ENCODE peak calls at places on chromosomes 3 and 15, in six cellular contexts. One of them, this sample, is unnamed.

GRCh38 chr15:99306694-99307338 is 55.5 kb downstream of the LRRC28 start:
- DNase-seq in gastrocnemius medialis: peak; percentile 73
- DNase-seq in foreskin fibroblast: no peak
- DNase-seq in colonic mucosa: no peak
- DNase-seq in BJ: no peak
- DNase-seq in transverse colon: no peak
- DNase-seq in this sample: no peak

GRCh38 chr3:193174137-193174536 is 66.9 kb upstream of the PLAAT1 start:
- DNase-seq in gastrocnemius medialis: no peak
- DNase-seq in BJ: no peak
- DNase-seq in transverse colon: no peak
- DNase-seq in colonic mucosa: no peak
- DNase-seq in foreskin fibroblast: no peak
- DNase-seq in this sample: no peak

GRCh38 chr3:14847613-14848541 is 29.1 kb downstream of the FGD5 start:
- DNase-seq in transverse colon: peak; percentile 78
- DNase-seq in foreskin fibroblast: no peak
- DNase-seq in colonic mucosa: peak; percentile 81
- DNase-seq in gastrocnemius medialis: peak; percentile 66
- DNase-seq in BJ: no peak
- DNase-seq in this sample: no peak

GRCh38 chr3:80559701-80560100 is 791.9 kb upstream of the ROBO1 start:
- DNase-seq in foreskin fibroblast: no peak
- DNase-seq in transverse colon: no peak
- DNase-seq in gastrocnemius medialis: no peak
- DNase-seq in BJ: no peak
- DNase-seq in colonic mucosa: no peak
- DNase-seq in this sample: no peak

GRCh38 chr3:48564022-48564421 is 441 bp upstream of the UCN2 start:
- DNase-seq in transverse colon: peak; percentile 37
- DNase-seq in colonic mucosa: peak; percentile 32
- DNase-seq in gastrocnemius medialis: peak; percentile 34
- DNase-seq in foreskin fibroblast: peak; percentile 90
- DNase-seq in BJ: no peak
- DNase-seq in this sample: peak; percentile 99

GRCh38 chr15:35289029-35289617 is 204.0 kb upstream of the NANOGP8 start:
- DNase-seq in BJ: no peak
- DNase-seq in gastrocnemius medialis: no peak
- DNase-seq in foreskin fibroblast: peak; percentile 81
- DNase-seq in colonic mucosa: no peak
- DNase-seq in transverse colon: no peak
- DNase-seq in this sample: no peak

GRCh38 chr3:190497809-190498208 is 16.1 kb upstream of the IL1RAP start:
- DNase-seq in gastrocnemius medialis: peak; percentile 14
- DNase-seq in transverse colon: no peak
- DNase-seq in colonic mucosa: no peak
- DNase-seq in BJ: no peak
- DNase-seq in foreskin fibroblast: peak; percentile 29
- DNase-seq in this sample: no peak

GRCh38 chr3:172530101-172530561 is 6.9 kb upstream of the TNFSF10 start:
- DNase-seq in gastrocnemius medialis: no peak
- DNase-seq in BJ: no peak
- DNase-seq in transverse colon: no peak
- DNase-seq in foreskin fibroblast: no peak
- DNase-seq in colonic mucosa: no peak
- DNase-seq in this sample: no peak

GRCh38 chr15:62445244-62445643 is 280.2 kb upstream of the C2CD4B start:
- DNase-seq in BJ: no peak
- DNase-seq in foreskin fibroblast: peak; percentile 66
- DNase-seq in gastrocnemius medialis: no peak
- DNase-seq in colonic mucosa: no peak
- DNase-seq in transverse colon: no peak
- DNase-seq in this sample: no peak

GRCh38 chr15:43920201-43920600 is 93.4 kb downstream of the WDR76 start:
- DNase-seq in colonic mucosa: no peak
- DNase-seq in foreskin fibroblast: no peak
- DNase-seq in gastrocnemius medialis: no peak
- DNase-seq in BJ: no peak
- DNase-seq in transverse colon: no peak
- DNase-seq in this sample: no peak

GRCh38 chr3:15983232-15983631 is 185.5 kb upstream of the ANKRD28 start:
- DNase-seq in colonic mucosa: no peak
- DNase-seq in transverse colon: no peak
- DNase-seq in gastrocnemius medialis: peak; percentile 55
- DNase-seq in BJ: peak; percentile 72
- DNase-seq in foreskin fibroblast: peak; percentile 96
- DNase-seq in this sample: no peak

GRCh38 chr15:89307791-89308190 is 26.8 kb downstream of the POLG start:
- DNase-seq in transverse colon: no peak
- DNase-seq in gastrocnemius medialis: no peak
- DNase-seq in colonic mucosa: no peak
- DNase-seq in foreskin fibroblast: peak; percentile 81
- DNase-seq in BJ: no peak
- DNase-seq in this sample: no peak

GRCh38 chr3:122668930-122669730 is 11.5 kb upstream of the PARP14 start:
- DNase-seq in colonic mucosa: peak; percentile 24
- DNase-seq in transverse colon: no peak
- DNase-seq in BJ: no peak
- DNase-seq in foreskin fibroblast: peak; percentile 82
- DNase-seq in gastrocnemius medialis: no peak
- DNase-seq in this sample: no peak

GRCh38 chr3:25621087-25621486 is 43.6 kb downstream of the TOP2B start:
- DNase-seq in transverse colon: no peak
- DNase-seq in BJ: no peak
- DNase-seq in colonic mucosa: no peak
- DNase-seq in gastrocnemius medialis: no peak
- DNase-seq in foreskin fibroblast: no peak
- DNase-seq in this sample: no peak

GRCh38 chr15:74962219-74962618 is 5.6 kb upstream of the RPP25 start:
- DNase-seq in transverse colon: no peak
- DNase-seq in gastrocnemius medialis: no peak
- DNase-seq in colonic mucosa: no peak
- DNase-seq in BJ: no peak
- DNase-seq in foreskin fibroblast: no peak
- DNase-seq in this sample: no peak

DNA sequence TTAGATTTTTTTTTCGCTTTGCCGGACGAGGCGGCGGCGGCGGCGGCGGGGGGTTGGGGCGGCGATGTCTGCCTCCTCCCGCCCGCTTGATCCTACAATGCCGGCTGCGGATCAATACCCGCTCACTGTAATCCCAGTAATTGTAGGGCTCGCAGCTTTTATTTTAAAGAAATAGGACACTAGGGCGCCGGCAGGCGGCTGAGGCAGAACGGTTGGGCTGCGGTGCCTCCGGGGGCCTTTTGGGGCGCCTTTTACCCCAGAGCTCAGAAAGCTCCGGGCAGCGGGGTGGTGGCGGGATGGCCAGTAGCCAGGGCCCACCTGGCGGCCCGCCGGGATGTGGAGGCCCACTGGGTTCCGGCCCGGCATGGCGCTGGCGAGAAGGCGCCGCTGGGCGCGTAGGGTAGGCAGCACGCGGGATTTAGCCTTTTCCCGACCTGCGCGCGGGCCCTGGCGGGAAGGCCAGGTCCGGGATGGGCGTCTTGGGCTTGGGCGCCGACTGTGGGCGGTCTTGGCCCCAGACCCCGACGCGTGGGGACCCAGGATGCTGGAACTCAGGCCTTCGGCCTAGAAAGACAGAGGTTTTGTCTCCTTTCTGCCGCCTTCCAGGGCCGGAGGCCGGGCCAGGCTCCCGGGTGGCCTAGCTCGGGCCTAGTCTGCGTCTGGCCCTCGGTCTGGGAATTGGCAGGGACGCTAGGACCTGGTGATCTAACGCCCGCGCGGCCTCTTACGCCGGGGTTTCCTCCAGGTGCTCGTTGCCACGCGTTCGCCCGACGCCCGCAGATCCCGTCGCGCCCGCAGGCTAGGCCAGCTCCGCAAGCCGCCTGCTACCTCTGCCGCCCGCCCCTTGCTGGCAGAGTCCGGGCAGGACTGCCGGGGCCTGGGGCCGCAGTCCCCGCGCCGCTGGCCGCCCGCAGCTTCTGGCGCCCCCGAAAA is 15.5 kb upstream of the ONECUT1 start:
- DNase-seq in transverse colon: no peak
- DNase-seq in BJ: no peak
- DNase-seq in gastrocnemius medialis: no peak
- DNase-seq in colonic mucosa: no peak
- DNase-seq in foreskin fibroblast: peak; percentile 43
- DNase-seq in this sample: no peak
- TF ChIP-seq CTCF in transverse colon: no peak
- TF ChIP-seq CTCF in BJ: peak; percentile 12
- TF ChIP-seq CTCF in gastrocnemius medialis: no peak
- TF ChIP-seq CTCF in colonic mucosa: no peak
- TF ChIP-seq CTCF in foreskin fibroblast: no peak
- TF ChIP-seq CTCF in this sample: peak; percentile 13

GRCh38 chr3:160691962-160692361 is 15.0 kb downstream of the ARL14 start:
- DNase-seq in BJ: no peak
- DNase-seq in gastrocnemius medialis: no peak
- DNase-seq in colonic mucosa: no peak
- DNase-seq in transverse colon: no peak
- DNase-seq in foreskin fibroblast: no peak
- DNase-seq in this sample: no peak

GRCh38 chr3:160685144-160685766 is 8.3 kb downstream of the ARL14 start:
- DNase-seq in foreskin fibroblast: peak; percentile 26
- DNase-seq in BJ: no peak
- DNase-seq in colonic mucosa: no peak
- DNase-seq in gastrocnemius medialis: no peak
- DNase-seq in transverse colon: no peak
- DNase-seq in this sample: no peak

GRCh38 chr3:160691151-160691550 is 14.2 kb downstream of the ARL14 start:
- DNase-seq in BJ: no peak
- DNase-seq in foreskin fibroblast: no peak
- DNase-seq in colonic mucosa: no peak
- DNase-seq in gastrocnemius medialis: no peak
- DNase-seq in transverse colon: no peak
- DNase-seq in this sample: no peak

GRCh38 chr3:160684368-160684740 is 7.4 kb downstream of the ARL14 start:
- DNase-seq in colonic mucosa: no peak
- DNase-seq in transverse colon: no peak
- DNase-seq in BJ: no peak
- DNase-seq in gastrocnemius medialis: no peak
- DNase-seq in foreskin fibroblast: no peak
- DNase-seq in this sample: no peak

DNA sequence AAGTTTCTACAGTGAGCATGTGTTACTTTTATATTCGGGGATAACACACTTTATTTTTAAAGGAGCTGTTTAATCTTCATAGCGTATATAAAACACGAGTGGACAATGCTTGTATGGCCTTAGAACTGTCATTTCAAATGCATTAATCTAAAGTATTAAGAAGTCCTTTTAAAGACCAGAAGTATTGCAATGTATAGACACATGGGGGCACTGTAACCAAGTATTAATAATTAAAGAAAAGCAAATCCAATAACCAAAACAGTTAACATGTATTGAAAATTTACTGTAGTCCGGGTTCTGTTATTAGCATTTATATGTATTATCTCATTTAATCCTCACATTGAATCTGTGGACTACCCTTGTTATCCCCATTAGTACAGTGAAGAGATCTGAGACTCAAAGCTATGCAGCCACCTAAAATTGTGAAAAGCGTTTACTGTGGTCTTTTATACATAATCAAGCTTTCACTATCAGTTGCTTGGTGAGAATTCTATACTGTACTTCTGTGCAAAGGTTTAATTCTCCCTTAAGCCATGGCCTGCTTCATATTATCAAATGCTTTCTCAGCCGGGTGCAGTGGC is 10.1 kb downstream of the ARL14 start:
- DNase-seq in foreskin fibroblast: peak; percentile 41
- DNase-seq in colonic mucosa: no peak
- DNase-seq in BJ: no peak
- DNase-seq in gastrocnemius medialis: no peak
- DNase-seq in transverse colon: no peak
- DNase-seq in this sample: no peak
- TF ChIP-seq CTCF in foreskin fibroblast: peak; percentile 28
- TF ChIP-seq CTCF in colonic mucosa: no peak
- TF ChIP-seq CTCF in BJ: peak; percentile 47
- TF ChIP-seq CTCF in gastrocnemius medialis: no peak
- TF ChIP-seq CTCF in transverse colon: no peak
- TF ChIP-seq CTCF in this sample: peak; percentile 46

GRCh38 chr15:77026501-77027110 is 31.7 kb downstream of the PSTPIP1 start:
- DNase-seq in transverse colon: peak; percentile 3
- DNase-seq in colonic mucosa: peak; percentile 10
- DNase-seq in BJ: no peak
- DNase-seq in foreskin fibroblast: no peak
- DNase-seq in gastrocnemius medialis: peak; percentile 9
- DNase-seq in this sample: peak; percentile 25

GRCh38 chr15:77027111-77027696 is 32.3 kb downstream of the PSTPIP1 start:
- DNase-seq in colonic mucosa: peak; percentile 15
- DNase-seq in BJ: no peak
- DNase-seq in transverse colon: no peak
- DNase-seq in foreskin fibroblast: no peak
- DNase-seq in gastrocnemius medialis: peak; percentile 10
- DNase-seq in this sample: peak; percentile 45

GRCh38 chr15:77025066-77025435 is 30.1 kb downstream of the PSTPIP1 start:
- DNase-seq in foreskin fibroblast: no peak
- DNase-seq in colonic mucosa: peak; percentile 17
- DNase-seq in transverse colon: no peak
- DNase-seq in BJ: no peak
- DNase-seq in gastrocnemius medialis: no peak
- DNase-seq in this sample: peak; percentile 27

GRCh38 chr15:77025471-77025901 is 30.6 kb downstream of the PSTPIP1 start:
- DNase-seq in gastrocnemius medialis: peak; percentile 13
- DNase-seq in BJ: no peak
- DNase-seq in foreskin fibroblast: no peak
- DNase-seq in transverse colon: no peak
- DNase-seq in colonic mucosa: peak; percentile 16
- DNase-seq in this sample: peak; percentile 20

GRCh38 chr15:77025941-77026411 is 31.1 kb downstream of the PSTPIP1 start:
- DNase-seq in gastrocnemius medialis: peak; percentile 9
- DNase-seq in BJ: no peak
- DNase-seq in colonic mucosa: peak; percentile 15
- DNase-seq in foreskin fibroblast: no peak
- DNase-seq in transverse colon: peak; percentile 7
- DNase-seq in this sample: peak; percentile 25
- TF ChIP-seq CTCF in gastrocnemius medialis: no peak
- TF ChIP-seq CTCF in BJ: no peak
- TF ChIP-seq CTCF in colonic mucosa: no peak
- TF ChIP-seq CTCF in foreskin fibroblast: no peak
- TF ChIP-seq CTCF in transverse colon: no peak
- TF ChIP-seq CTCF in this sample: no peak

DNA sequence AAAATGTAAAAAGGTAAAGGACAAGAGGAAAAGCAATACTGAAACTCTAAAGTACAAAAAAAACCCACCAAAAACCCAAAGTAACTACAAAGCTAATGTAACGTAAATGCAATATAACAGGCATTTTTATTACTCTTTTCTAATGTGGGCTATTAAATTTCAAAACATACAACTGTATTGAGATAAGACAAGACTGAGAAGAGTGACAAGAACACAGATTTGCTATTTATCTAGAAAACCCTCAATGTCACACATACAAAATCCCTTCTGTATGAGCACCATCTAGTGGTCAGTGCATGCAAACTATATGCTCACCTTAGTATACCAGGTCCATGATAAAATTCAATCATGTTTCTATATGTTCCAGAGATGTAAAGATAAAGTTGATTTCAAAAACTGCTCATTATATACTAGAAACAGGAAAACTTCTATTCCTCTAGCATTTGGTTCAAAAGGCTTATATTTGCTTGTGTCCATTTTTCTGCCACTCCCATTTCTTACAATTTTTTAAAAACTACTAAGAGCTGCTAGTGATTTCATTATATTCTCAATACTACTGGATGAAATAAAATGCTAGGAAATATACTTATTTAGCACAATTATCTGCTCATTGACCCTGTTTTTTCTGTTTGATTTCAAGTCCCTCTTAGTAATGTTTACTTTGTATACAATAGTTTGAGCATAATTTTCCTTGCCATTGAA is 111.4 kb downstream of the DLG1 start:
- DNase-seq in transverse colon: no peak
- DNase-seq in gastrocnemius medialis: no peak
- DNase-seq in foreskin fibroblast: peak; percentile 75
- DNase-seq in BJ: peak; percentile 4
- DNase-seq in colonic mucosa: no peak
- DNase-seq in this sample: no peak
- TF ChIP-seq CTCF in transverse colon: peak; percentile 79
- TF ChIP-seq CTCF in gastrocnemius medialis: peak; percentile 48
- TF ChIP-seq CTCF in foreskin fibroblast: peak; percentile 75
- TF ChIP-seq CTCF in BJ: peak; percentile 74
- TF ChIP-seq CTCF in colonic mucosa: peak; percentile 70
- TF ChIP-seq CTCF in this sample: peak; percentile 86